ENCODE peak calls at places on chromosome 17, in four cellular contexts. I is T1000, G is NCI-H1694, P is progenitor cell of endocrine pancreas. M is an unnamed sample.

GRCh38 chr17:28916302-28916934 is 13.5 kb upstream of the DHRS13 start:
- DNase-seq in G (peak; percentile 18), P (peak; percentile 25), I (no peak), M (no peak)

GRCh38 chr17:50318551-50319310 is 27.2 kb upstream of the XYLT2 start:
- DNase-seq in P (no peak), G (no peak), I (no peak), M (no peak)

GRCh38 chr17:44408786-44409185 is 19.3 kb upstream of the ITGA2B start:
- DNase-seq in G (no peak), P (no peak), I (no peak), M (no peak)

GRCh38 chr17:29156781-29157180 is 23.4 kb downstream of the MYO18A start:
- DNase-seq in P (no peak), G (no peak), I (no peak), M (no peak)

GRCh38 chr17:39665642-39666221 is 583 bp downstream of the TCAP start:
- DNase-seq in G (peak; percentile 21), I (no peak), P (no peak), M (no peak)

GRCh38 chr17:82882715-82883446 is 43.1 kb upstream of the ZNF750 start:
- DNase-seq in I (no peak), G (no peak), P (no peak), M (no peak)

GRCh38 chr17:50719924-50720805 is 762 bp downstream of the LUC7L3 start:
- DNase-seq in G (peak; percentile 41), P (no peak), I (no peak), M (no peak)

GRCh38 chr17:58741121-58741625 is 14.5 kb upstream of the PPM1E start:
- DNase-seq in G (no peak), P (no peak), I (no peak), M (no peak)

GRCh38 chr17:19979917-19980770 is 2.5 kb upstream of the AKAP10 start:
- DNase-seq in G (no peak), P (no peak), I (no peak), M (no peak)

GRCh38 chr17:55442953-55443683 is 21.5 kb upstream of the MMD start:
- DNase-seq in G (no peak), P (no peak), I (no peak), M (no peak)

GRCh38 chr17:35159926-35160325 is 12.3 kb downstream of the UNC45B start:
- DNase-seq in G (no peak), I (no peak), P (no peak), M (no peak)

GRCh38 chr17:14048169-14048568 is 21.1 kb upstream of the COX10 start:
- DNase-seq in G (no peak), I (no peak), P (no peak), M (no peak)

GRCh38 chr17:4492762-4493561 is 5.7 kb upstream of the SPNS2 start:
- DNase-seq in I (peak; percentile 21), P (peak; percentile 83), G (no peak), M (peak; percentile 67)

GRCh38 chr17:40648326-40648968 is 829 bp upstream of the SMARCE1 start:
- DNase-seq in I (no peak), G (no peak), P (no peak), M (no peak)

GRCh38 chr17:40371261-40371929 is 6.9 kb upstream of the GJD3 start:
- DNase-seq in P (no peak), G (no peak), I (no peak), M (no peak)

GRCh38 chr17:63685021-63685420 is 14.9 kb downstream of the LIMD2 start:
- DNase-seq in I (no peak), P (no peak), G (no peak), M (no peak)

M was measured in NT2/D1.